ENCODE peak calls at places on chromosomes 3 and 15, in six cellular contexts. U, Q, J, X, S and O are unnamed samples. For H3K36me3 and H3K9me3, the result is how much of the 10 kb centered on the place peaks cover.

GRCh38 chr3:23162939-23163338 is 40.2 kb upstream of the UBE2E2 start:
- DNase-seq in U (no peak), S (no peak), X (no peak), Q (no peak), J (no peak), O (no peak)

GRCh38 chr3:125032100-125032643 is 23.6 kb downstream of the HEG1 start:
- DNase-seq in X (no peak), U (no peak), J (no peak), Q (no peak), S (no peak), O (no peak)

GRCh38 chr15:70880781-70881180 is 11.5 kb downstream of the THAP10 start:
- DNase-seq in X (no peak), U (no peak), J (no peak), Q (no peak), S (no peak), O (no peak)

GRCh38 chr3:24886511-24886910 is 391.9 kb upstream of the THRB start:
- DNase-seq in J (no peak), X (no peak), Q (no peak), U (no peak), S (no peak), O (no peak)

GRCh38 chr3:58383904-58384303 is 49.7 kb downstream of the PDHB start:
- DNase-seq in J (no peak), Q (no peak), U (no peak), S (no peak), X (no peak), O (no peak)

GRCh38 chr15:74320358-74321247 is 46.8 kb downstream of the CYP11A1 start:
- DNase-seq in S (peak), X (no peak), Q (no peak), J (no peak), U (peak), O (peak)

GRCh38 chr3:67094167-67094566 is 96.1 kb downstream of the KBTBD8 start:
- DNase-seq in S (no peak), X (no peak), U (no peak), J (no peak), Q (no peak), O (no peak)

GRCh38 chr15:54089776-54090175 is 111.5 kb downstream of the UNC13C start:
- DNase-seq in Q (no peak), J (no peak), X (no peak), U (no peak), S (no peak), O (no peak)

GRCh38 chr15:39720721-39721611 is 61.7 kb downstream of the FSIP1 start:
- DNase-seq in U (no peak), X (no peak), S (no peak), Q (no peak), J (no peak), O (no peak)

GRCh38 chr3:112003321-112004080 is 4.8 kb downstream of the TAGLN3 start:
- DNase-seq in X (no peak), U (no peak), S (no peak), J (no peak), Q (no peak), O (no peak)

GRCh38 chr3:170634663-170635096 is 48.8 kb upstream of the SLC7A14 start:
- DNase-seq in Q (no peak), U (no peak), S (no peak), X (no peak), J (no peak), O (no peak)

GRCh38 chr15:58362262-58362922 is 69.4 kb upstream of the LIPC start:
- DNase-seq in X (no peak), Q (no peak), J (no peak), U (no peak), S (no peak), O (no peak)

GRCh38 chr15:82122754-82123400 is 77.1 kb upstream of the MEX3B start:
- DNase-seq in S (peak), J (no peak), Q (no peak), X (no peak), U (no peak), O (no peak)

GRCh38 chr15:85543741-85544155 is 163.3 kb downstream of the AKAP13 start:
- DNase-seq in U (peak), S (peak), Q (peak), J (no peak), X (peak), O (peak)

GRCh38 chr3:159779883-159780282 is 208.8 kb upstream of the IL12A start:
- DNase-seq in J (no peak), Q (no peak), S (no peak), X (no peak), U (no peak), O (no peak)

GRCh38 chr3:90054306-90054705 is 946.9 kb downstream of the EPHA3 start:
- DNase-seq in S (no peak), X (no peak), U (no peak), J (no peak), Q (no peak), O (no peak)

GRCh38 chr15:96355561-96356129 is 25.1 kb downstream of the NR2F2 start:
- DNase-seq in J (no peak), X (no peak), Q (no peak), S (no peak), U (no peak), O (no peak)

GRCh38 chr15:89360294-89360971 is 25.8 kb upstream of the POLG start:
- DNase-seq in Q (no peak), U (no peak), X (no peak), J (no peak), S (no peak), O (no peak)

GRCh38 chr15:95106781-95107180 is 875.4 kb downstream of the MCTP2 start:
- DNase-seq in Q (no peak), X (no peak), J (no peak), U (no peak), S (no peak), O (no peak)

GRCh38 chr15:40388941-40389823 is 6.7 kb downstream of the KNSTRN start:
- DNase-seq in S (no peak), Q (no peak), X (peak), U (no peak), J (no peak), O (no peak)

GRCh38 chr3:104575631-104576030 is 791.1 kb upstream of the ALCAM start:
- DNase-seq in Q (no peak), X (no peak), U (no peak), J (no peak), S (no peak), O (no peak)
- H3K36me3 ChIP-seq in Q (under half), X (under half), U (under half), J (under half), S (under half), O (under half)

GRCh38 chr15:62212746-62213145 is 47.7 kb upstream of the C2CD4B start:
- DNase-seq in X (no peak), S (no peak), J (no peak), U (no peak), Q (no peak), O (no peak)
- H3K9me3 ChIP-seq in X (under half), S (under half), J (under half), U (under half), Q (half or more), O (under half)

GRCh38 chr15:68154923-68155559 is 50.1 kb downstream of the CALML4 start:
- DNase-seq in J (no peak), U (peak), X (no peak), Q (no peak), S (peak), O (no peak)
- H3K36me3 ChIP-seq in J (under half), U (under half), X (under half), Q (under half), S (under half), O (under half)

GRCh38 chr3:55269096-55269495 is 218.0 kb downstream of the WNT5A start:
- DNase-seq in J (no peak), U (no peak), S (no peak), X (no peak), Q (no peak), O (no peak)
- H3K9me3 ChIP-seq in J (under half), U (under half), S (under half), X (under half), Q (under half), O (under half)